ENCODE peak calls at places on chromosome 18, in seven cellular contexts. One of them, this sample, is unnamed.

GRCh38 chr18:72232611-72233010 is 311.5 kb downstream of the CBLN2 start:
- DNase-seq in right lobe of liver: no peak
- DNase-seq in caudate nucleus: no peak
- DNase-seq in RWPE1: no peak
- DNase-seq in PC-9: no peak
- DNase-seq in A549: no peak
- DNase-seq in CD4-positive, CD25-positive, alpha-beta regulatory T cell: no peak
- DNase-seq in this sample: no peak

GRCh38 chr18:7626922-7627440 is 59.9 kb downstream of the PTPRM start:
- DNase-seq in caudate nucleus: no peak
- DNase-seq in A549: peak
- DNase-seq in RWPE1: peak
- DNase-seq in CD4-positive, CD25-positive, alpha-beta regulatory T cell: no peak
- DNase-seq in right lobe of liver: no peak
- DNase-seq in PC-9: peak
- DNase-seq in this sample: no peak

GRCh38 chr18:79068299-79068945 is 772 bp upstream of the ATP9B start:
- DNase-seq in A549: no peak
- DNase-seq in CD4-positive, CD25-positive, alpha-beta regulatory T cell: no peak
- DNase-seq in PC-9: no peak
- DNase-seq in caudate nucleus: no peak
- DNase-seq in RWPE1: no peak
- DNase-seq in right lobe of liver: no peak
- DNase-seq in this sample: no peak

GRCh38 chr18:24679062-24679461 is 218.6 kb downstream of the HRH4 start:
- DNase-seq in caudate nucleus: no peak
- DNase-seq in A549: no peak
- DNase-seq in CD4-positive, CD25-positive, alpha-beta regulatory T cell: no peak
- DNase-seq in RWPE1: no peak
- DNase-seq in PC-9: no peak
- DNase-seq in right lobe of liver: no peak
- DNase-seq in this sample: no peak

GRCh38 chr18:7878265-7879173 is 311.4 kb downstream of the PTPRM start:
- DNase-seq in CD4-positive, CD25-positive, alpha-beta regulatory T cell: no peak
- DNase-seq in RWPE1: no peak
- DNase-seq in PC-9: peak
- DNase-seq in caudate nucleus: no peak
- DNase-seq in A549: peak
- DNase-seq in right lobe of liver: no peak
- DNase-seq in this sample: no peak

GRCh38 chr18:24544141-24544498 is 83.7 kb downstream of the HRH4 start:
- DNase-seq in caudate nucleus: no peak
- DNase-seq in right lobe of liver: no peak
- DNase-seq in A549: peak
- DNase-seq in CD4-positive, CD25-positive, alpha-beta regulatory T cell: no peak
- DNase-seq in PC-9: no peak
- DNase-seq in RWPE1: peak
- DNase-seq in this sample: no peak

GRCh38 chr18:7514796-7515440 is 52.2 kb upstream of the PTPRM start:
- DNase-seq in PC-9: no peak
- DNase-seq in CD4-positive, CD25-positive, alpha-beta regulatory T cell: no peak
- DNase-seq in right lobe of liver: no peak
- DNase-seq in RWPE1: no peak
- DNase-seq in caudate nucleus: no peak
- DNase-seq in A549: no peak
- DNase-seq in this sample: no peak

GRCh38 chr18:61333746-61334490 is 688 bp downstream of the CDH20 start:
- DNase-seq in RWPE1: no peak
- DNase-seq in CD4-positive, CD25-positive, alpha-beta regulatory T cell: no peak
- DNase-seq in right lobe of liver: no peak
- DNase-seq in PC-9: no peak
- DNase-seq in A549: no peak
- DNase-seq in caudate nucleus: peak
- DNase-seq in this sample: peak

GRCh38 chr18:10051877-10052631 is 138.2 kb downstream of the VAPA start:
- DNase-seq in PC-9: no peak
- DNase-seq in CD4-positive, CD25-positive, alpha-beta regulatory T cell: no peak
- DNase-seq in caudate nucleus: peak
- DNase-seq in RWPE1: no peak
- DNase-seq in A549: no peak
- DNase-seq in right lobe of liver: no peak
- DNase-seq in this sample: no peak

GRCh38 chr18:60027397-60027796 is 127.6 kb downstream of the PMAIP1 start:
- DNase-seq in right lobe of liver: no peak
- DNase-seq in caudate nucleus: no peak
- DNase-seq in A549: peak
- DNase-seq in PC-9: no peak
- DNase-seq in RWPE1: no peak
- DNase-seq in CD4-positive, CD25-positive, alpha-beta regulatory T cell: no peak
- DNase-seq in this sample: no peak

GRCh38 chr18:47050468-47050867 is 15.0 kb upstream of the ELOA2 start:
- DNase-seq in RWPE1: peak
- DNase-seq in CD4-positive, CD25-positive, alpha-beta regulatory T cell: peak
- DNase-seq in PC-9: peak
- DNase-seq in right lobe of liver: no peak
- DNase-seq in A549: peak
- DNase-seq in caudate nucleus: no peak
- DNase-seq in this sample: no peak

GRCh38 chr18:9683418-9684396 is 24.4 kb upstream of the RAB31 start:
- DNase-seq in CD4-positive, CD25-positive, alpha-beta regulatory T cell: no peak
- DNase-seq in RWPE1: peak
- DNase-seq in caudate nucleus: no peak
- DNase-seq in A549: peak
- DNase-seq in right lobe of liver: no peak
- DNase-seq in PC-9: peak
- DNase-seq in this sample: peak

GRCh38 chr18:78564030-78564429 is 415.6 kb upstream of the SALL3 start:
- DNase-seq in RWPE1: no peak
- DNase-seq in A549: no peak
- DNase-seq in right lobe of liver: peak
- DNase-seq in PC-9: no peak
- DNase-seq in CD4-positive, CD25-positive, alpha-beta regulatory T cell: no peak
- DNase-seq in caudate nucleus: no peak
- DNase-seq in this sample: no peak

GRCh38 chr18:54222922-54223567 is 1.4 kb downstream of the MBD2 start:
- DNase-seq in A549: peak
- DNase-seq in PC-9: no peak
- DNase-seq in caudate nucleus: no peak
- DNase-seq in right lobe of liver: no peak
- DNase-seq in RWPE1: peak
- DNase-seq in CD4-positive, CD25-positive, alpha-beta regulatory T cell: peak
- DNase-seq in this sample: no peak
- H3K27ac ChIP-seq in A549: peak
- H3K27ac ChIP-seq in PC-9: peak
- H3K27ac ChIP-seq in caudate nucleus: no peak
- H3K27ac ChIP-seq in right lobe of liver: peak
- H3K27ac ChIP-seq in RWPE1: peak
- H3K27ac ChIP-seq in CD4-positive, CD25-positive, alpha-beta regulatory T cell: peak
- H3K27ac ChIP-seq in this sample: peak

GRCh38 chr18:76725445-76725844 is 96.9 kb upstream of the ZNF236 start:
- DNase-seq in caudate nucleus: no peak
- DNase-seq in right lobe of liver: no peak
- DNase-seq in CD4-positive, CD25-positive, alpha-beta regulatory T cell: no peak
- DNase-seq in RWPE1: no peak
- DNase-seq in PC-9: no peak
- DNase-seq in A549: no peak
- DNase-seq in this sample: no peak
- H3K27ac ChIP-seq in caudate nucleus: no peak
- H3K27ac ChIP-seq in right lobe of liver: no peak
- H3K27ac ChIP-seq in CD4-positive, CD25-positive, alpha-beta regulatory T cell: no peak
- H3K27ac ChIP-seq in RWPE1: no peak
- H3K27ac ChIP-seq in PC-9: no peak
- H3K27ac ChIP-seq in A549: no peak
- H3K27ac ChIP-seq in this sample: no peak

GRCh38 chr18:23306842-23307241 is 146.2 kb upstream of the RIOK3 start:
- DNase-seq in PC-9: no peak
- DNase-seq in A549: no peak
- DNase-seq in RWPE1: no peak
- DNase-seq in caudate nucleus: no peak
- DNase-seq in right lobe of liver: no peak
- DNase-seq in CD4-positive, CD25-positive, alpha-beta regulatory T cell: no peak
- DNase-seq in this sample: no peak
- H3K27ac ChIP-seq in PC-9: no peak
- H3K27ac ChIP-seq in A549: no peak
- H3K27ac ChIP-seq in RWPE1: no peak
- H3K27ac ChIP-seq in caudate nucleus: no peak
- H3K27ac ChIP-seq in right lobe of liver: no peak
- H3K27ac ChIP-seq in CD4-positive, CD25-positive, alpha-beta regulatory T cell: no peak
- H3K27ac ChIP-seq in this sample: no peak

GRCh38 chr18:62611395-62612241 is 88.8 kb downstream of the ZCCHC2 start:
- DNase-seq in caudate nucleus: peak
- DNase-seq in CD4-positive, CD25-positive, alpha-beta regulatory T cell: no peak
- DNase-seq in A549: no peak
- DNase-seq in right lobe of liver: no peak
- DNase-seq in RWPE1: no peak
- DNase-seq in PC-9: peak
- DNase-seq in this sample: peak
- H3K27ac ChIP-seq in caudate nucleus: peak
- H3K27ac ChIP-seq in CD4-positive, CD25-positive, alpha-beta regulatory T cell: no peak
- H3K27ac ChIP-seq in A549: no peak
- H3K27ac ChIP-seq in right lobe of liver: no peak
- H3K27ac ChIP-seq in RWPE1: no peak
- H3K27ac ChIP-seq in PC-9: no peak
- H3K27ac ChIP-seq in this sample: no peak

DNA sequence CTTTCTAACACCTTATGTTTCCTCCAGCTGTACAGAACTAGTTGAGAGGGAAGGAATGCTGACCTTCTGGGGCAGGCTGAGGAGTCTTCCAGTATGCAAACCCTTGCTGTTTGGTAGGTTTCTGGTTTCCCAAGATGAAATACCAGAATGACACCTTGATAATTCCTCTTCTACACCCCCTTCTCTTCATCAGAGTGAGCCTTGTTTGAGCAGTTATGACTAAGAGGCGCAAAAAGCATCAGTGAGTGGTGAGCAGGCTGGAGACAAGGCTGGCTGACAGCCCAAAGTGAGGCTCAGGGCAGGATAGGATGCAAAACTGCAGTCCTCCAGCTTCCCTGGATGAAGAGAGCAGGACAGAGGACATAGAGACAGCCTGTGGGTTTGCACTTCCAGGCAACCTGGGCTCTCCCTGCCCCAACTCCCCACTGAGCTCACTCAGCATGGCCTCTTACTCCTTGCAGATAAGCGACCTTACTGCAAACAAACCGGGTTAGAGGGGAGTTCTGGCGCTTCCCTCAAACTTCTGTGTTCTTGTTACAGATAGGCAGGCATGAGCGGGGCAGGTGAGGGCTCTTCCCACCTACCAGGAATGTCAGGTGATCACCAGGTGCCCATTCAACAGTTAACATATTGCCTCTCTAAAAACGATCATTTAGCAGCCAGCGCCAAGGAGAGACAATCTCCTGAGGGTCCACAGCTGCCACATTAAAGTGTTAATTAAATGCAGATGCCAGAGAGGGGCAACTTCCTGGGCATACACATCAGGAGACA is 5.4 kb downstream of the MPPE1 start:
- DNase-seq in CD4-positive, CD25-positive, alpha-beta regulatory T cell: no peak
- DNase-seq in A549: no peak
- DNase-seq in caudate nucleus: no peak
- DNase-seq in RWPE1: no peak
- DNase-seq in right lobe of liver: no peak
- DNase-seq in PC-9: peak
- DNase-seq in this sample: no peak
- H3K27ac ChIP-seq in CD4-positive, CD25-positive, alpha-beta regulatory T cell: no peak
- H3K27ac ChIP-seq in A549: no peak
- H3K27ac ChIP-seq in caudate nucleus: no peak
- H3K27ac ChIP-seq in RWPE1: no peak
- H3K27ac ChIP-seq in right lobe of liver: no peak
- H3K27ac ChIP-seq in PC-9: no peak
- H3K27ac ChIP-seq in this sample: no peak

GRCh38 chr18:44679912-44680270 is 797 bp upstream of the SETBP1 start:
- DNase-seq in right lobe of liver: peak
- DNase-seq in caudate nucleus: peak
- DNase-seq in CD4-positive, CD25-positive, alpha-beta regulatory T cell: no peak
- DNase-seq in PC-9: no peak
- DNase-seq in A549: peak
- DNase-seq in RWPE1: peak
- DNase-seq in this sample: peak
- H3K27ac ChIP-seq in right lobe of liver: peak
- H3K27ac ChIP-seq in caudate nucleus: no peak
- H3K27ac ChIP-seq in CD4-positive, CD25-positive, alpha-beta regulatory T cell: no peak
- H3K27ac ChIP-seq in PC-9: no peak
- H3K27ac ChIP-seq in A549: peak
- H3K27ac ChIP-seq in RWPE1: peak
- H3K27ac ChIP-seq in this sample: peak

GRCh38 chr18:31513189-31513907 is 15.4 kb downstream of the DSG2 start:
- DNase-seq in CD4-positive, CD25-positive, alpha-beta regulatory T cell: no peak
- DNase-seq in PC-9: peak
- DNase-seq in right lobe of liver: no peak
- DNase-seq in A549: peak
- DNase-seq in RWPE1: peak
- DNase-seq in caudate nucleus: no peak
- DNase-seq in this sample: no peak

GRCh38 chr18:31510319-31510718 is 12.3 kb downstream of the DSG2 start:
- DNase-seq in A549: no peak
- DNase-seq in RWPE1: no peak
- DNase-seq in right lobe of liver: no peak
- DNase-seq in caudate nucleus: no peak
- DNase-seq in CD4-positive, CD25-positive, alpha-beta regulatory T cell: no peak
- DNase-seq in PC-9: peak
- DNase-seq in this sample: no peak

GRCh38 chr18:31511098-31511497 is 13.1 kb downstream of the DSG2 start:
- DNase-seq in CD4-positive, CD25-positive, alpha-beta regulatory T cell: no peak
- DNase-seq in A549: no peak
- DNase-seq in caudate nucleus: no peak
- DNase-seq in RWPE1: no peak
- DNase-seq in right lobe of liver: no peak
- DNase-seq in PC-9: no peak
- DNase-seq in this sample: no peak

GRCh38 chr18:31509571-31509970 is 11.6 kb downstream of the DSG2 start:
- DNase-seq in PC-9: no peak
- DNase-seq in caudate nucleus: no peak
- DNase-seq in A549: no peak
- DNase-seq in RWPE1: no peak
- DNase-seq in right lobe of liver: no peak
- DNase-seq in CD4-positive, CD25-positive, alpha-beta regulatory T cell: no peak
- DNase-seq in this sample: no peak

GRCh38 chr18:31512203-31512764 is 14.3 kb downstream of the DSG2 start:
- DNase-seq in caudate nucleus: no peak
- DNase-seq in RWPE1: peak
- DNase-seq in CD4-positive, CD25-positive, alpha-beta regulatory T cell: no peak
- DNase-seq in PC-9: peak
- DNase-seq in right lobe of liver: no peak
- DNase-seq in A549: peak
- DNase-seq in this sample: no peak
- H3K27ac ChIP-seq in caudate nucleus: no peak
- H3K27ac ChIP-seq in RWPE1: peak
- H3K27ac ChIP-seq in CD4-positive, CD25-positive, alpha-beta regulatory T cell: no peak
- H3K27ac ChIP-seq in PC-9: peak
- H3K27ac ChIP-seq in right lobe of liver: no peak
- H3K27ac ChIP-seq in A549: peak
- H3K27ac ChIP-seq in this sample: no peak

GRCh38 chr18:58965930-58966662 is 101.4 kb downstream of the ZNF532 start:
- DNase-seq in PC-9: no peak
- DNase-seq in caudate nucleus: no peak
- DNase-seq in RWPE1: no peak
- DNase-seq in CD4-positive, CD25-positive, alpha-beta regulatory T cell: no peak
- DNase-seq in A549: no peak
- DNase-seq in right lobe of liver: no peak
- DNase-seq in this sample: no peak
- H3K27ac ChIP-seq in PC-9: no peak
- H3K27ac ChIP-seq in caudate nucleus: peak
- H3K27ac ChIP-seq in RWPE1: no peak
- H3K27ac ChIP-seq in CD4-positive, CD25-positive, alpha-beta regulatory T cell: no peak
- H3K27ac ChIP-seq in A549: peak
- H3K27ac ChIP-seq in right lobe of liver: peak
- H3K27ac ChIP-seq in this sample: peak

GRCh38 chr18:34591920-34592444 is 118.1 kb upstream of the DTNA start:
- DNase-seq in PC-9: no peak
- DNase-seq in RWPE1: no peak
- DNase-seq in CD4-positive, CD25-positive, alpha-beta regulatory T cell: no peak
- DNase-seq in caudate nucleus: no peak
- DNase-seq in right lobe of liver: no peak
- DNase-seq in A549: no peak
- DNase-seq in this sample: no peak
- H3K27ac ChIP-seq in PC-9: no peak
- H3K27ac ChIP-seq in RWPE1: no peak
- H3K27ac ChIP-seq in CD4-positive, CD25-positive, alpha-beta regulatory T cell: no peak
- H3K27ac ChIP-seq in caudate nucleus: no peak
- H3K27ac ChIP-seq in right lobe of liver: no peak
- H3K27ac ChIP-seq in A549: no peak
- H3K27ac ChIP-seq in this sample: no peak

This sample was measured in upper lobe of left lung.